ENCODE peak calls at places on chromosome 4, in six cellular contexts. Z, U, K, J, N and S are unnamed samples.

GRCh38 chr4:176404591-176404990 is 84.8 kb downstream of the SPCS3 start:
- DNase-seq in Z (no peak), U (no peak), K (peak; percentile 70), J (peak; percentile 64), N (no peak), S (peak; percentile 86)

GRCh38 chr4:3209551-3210325 is 39.2 kb upstream of the MSANTD1 start:
- DNase-seq in Z (no peak), U (no peak), K (no peak), J (no peak), N (no peak), S (no peak)

GRCh38 chr4:38223801-38224236 is 263.6 kb downstream of the PTTG2 start:
- DNase-seq in Z (no peak), U (no peak), K (no peak), J (no peak), N (no peak), S (no peak)

GRCh38 chr4:70895405-70895804 is 6.8 kb upstream of the MOB1B start:
- DNase-seq in Z (no peak), U (no peak), K (peak; percentile 56), J (no peak), N (no peak), S (no peak)

GRCh38 chr4:171857302-171858005 is 44.2 kb downstream of the GALNTL6 start:
- DNase-seq in Z (no peak), U (no peak), K (peak; percentile 57), J (no peak), N (no peak), S (no peak)

GRCh38 chr4:1720163-1720983 is 750 bp downstream of the TMEM129 start:
- DNase-seq in Z (peak; percentile 51), U (peak; percentile 54), K (peak; percentile 47), J (no peak), N (peak; percentile 74), S (peak; percentile 28)

GRCh38 chr4:6250235-6250983 is 19.2 kb upstream of the WFS1 start:
- DNase-seq in Z (peak; percentile 74), U (peak; percentile 75), K (peak; percentile 32), J (peak; percentile 85), N (peak; percentile 76), S (peak; percentile 59)

GRCh38 chr4:159141193-159141592 is 38.3 kb downstream of the RAPGEF2 start:
- DNase-seq in Z (no peak), U (no peak), K (peak; percentile 74), J (no peak), N (no peak), S (peak; percentile 79)

GRCh38 chr4:150582881-150583286 is 933 bp downstream of the MAB21L2 start:
- DNase-seq in Z (no peak), U (peak; percentile 52), K (peak; percentile 51), J (no peak), N (peak; percentile 48), S (peak; percentile 51)

GRCh38 chr4:112038861-112039260 is 106.4 kb upstream of the FAM241A start:
- DNase-seq in Z (no peak), U (no peak), K (peak; percentile 70), J (peak; percentile 38), N (no peak), S (peak; percentile 4)

GRCh38 chr4:176343286-176343685 is 23.5 kb downstream of the SPCS3 start:
- DNase-seq in Z (no peak), U (no peak), K (no peak), J (no peak), N (no peak), S (no peak)

GRCh38 chr4:25827373-25827772 is 35.4 kb downstream of the SEL1L3 start:
- DNase-seq in Z (no peak), U (no peak), K (no peak), J (no peak), N (no peak), S (no peak)

DNA sequence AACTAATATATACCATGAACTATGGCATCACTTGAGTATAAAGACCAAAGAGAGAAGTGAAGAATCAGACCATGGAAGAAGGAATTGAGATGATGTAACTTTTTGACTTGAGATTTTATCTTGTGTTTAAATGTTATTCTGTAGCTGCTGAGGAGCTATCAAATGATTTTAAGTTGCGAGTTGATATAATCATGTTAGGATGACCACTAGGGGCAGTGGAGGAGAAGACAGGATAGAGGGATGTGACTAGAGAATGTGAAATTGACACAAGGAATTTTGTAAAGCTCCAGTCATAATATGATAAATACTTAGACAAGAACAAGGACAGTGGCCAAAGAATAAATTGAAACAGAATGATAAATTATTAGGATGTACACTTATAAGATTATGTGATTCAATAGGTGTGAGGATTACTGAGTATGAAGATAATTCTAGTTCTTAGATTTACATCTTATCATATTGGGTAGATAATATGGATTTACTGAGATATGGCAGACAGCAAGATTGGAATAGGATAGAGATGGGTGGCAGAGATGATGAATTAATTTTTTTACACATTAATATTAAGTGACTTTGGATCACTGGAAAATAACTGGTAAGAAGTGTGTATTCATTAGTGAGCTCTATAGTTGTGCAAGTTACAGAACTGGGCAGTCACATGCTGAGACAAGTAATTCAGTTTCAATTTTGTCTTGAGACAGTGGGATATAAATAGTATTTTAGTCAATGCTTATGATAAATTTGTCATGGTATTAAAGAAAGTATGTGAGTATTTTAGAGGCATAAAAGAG is 816.0 kb upstream of the PCDH10 start:
- DNase-seq in Z (peak; percentile 8), U (no peak), K (peak; percentile 1), J (peak; percentile 21), N (peak; percentile 8), S (no peak)
- TF ChIP-seq CTCF in Z (no peak), U (peak; percentile 67), K (peak; percentile 24), J (peak; percentile 57), N (peak; percentile 60), S (no peak)

DNA sequence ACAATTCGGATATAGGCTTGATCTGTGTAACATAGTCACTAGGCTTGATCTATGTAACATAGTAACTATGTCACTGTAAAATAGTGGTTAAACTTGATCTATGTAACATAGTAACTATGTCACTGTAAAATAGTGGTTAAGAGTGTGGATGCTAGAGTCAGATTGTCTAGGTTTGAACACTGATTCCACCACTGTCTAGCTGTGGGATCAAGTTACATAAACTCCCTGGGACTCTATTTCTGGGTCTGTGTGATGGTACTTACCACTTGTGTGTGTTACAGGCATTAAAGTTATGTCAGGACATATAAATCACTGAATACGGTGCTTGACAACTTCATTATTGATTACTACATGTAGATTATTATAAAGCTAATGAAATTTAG is 9.6 kb upstream of the CCNG2 start:
- DNase-seq in Z (no peak), U (no peak), K (no peak), J (peak; percentile 15), N (no peak), S (peak; percentile 18)
- H3K9ac ChIP-seq in Z (no peak overlapping the region), U (no peak overlapping the region), K (no peak overlapping the region), J (peak overlapping the region; percentile 56), N (no peak overlapping the region), S (no peak overlapping the region)

GRCh38 chr4:104446431-104446925 is 48.2 kb downstream of the CXXC4 start:
- DNase-seq in Z (no peak), U (no peak), K (no peak), J (no peak), N (no peak), S (no peak)

GRCh38 chr4:104449537-104449936 is 45.2 kb downstream of the CXXC4 start:
- DNase-seq in Z (no peak), U (no peak), K (no peak), J (peak; percentile 11), N (no peak), S (no peak)

GRCh38 chr4:104457308-104457981 is 37.2 kb downstream of the CXXC4 start:
- DNase-seq in Z (no peak), U (no peak), K (no peak), J (no peak), N (no peak), S (no peak)

GRCh38 chr4:104447346-104447745 is 47.3 kb downstream of the CXXC4 start:
- DNase-seq in Z (no peak), U (no peak), K (peak; percentile 11), J (no peak), N (no peak), S (no peak)

DNA sequence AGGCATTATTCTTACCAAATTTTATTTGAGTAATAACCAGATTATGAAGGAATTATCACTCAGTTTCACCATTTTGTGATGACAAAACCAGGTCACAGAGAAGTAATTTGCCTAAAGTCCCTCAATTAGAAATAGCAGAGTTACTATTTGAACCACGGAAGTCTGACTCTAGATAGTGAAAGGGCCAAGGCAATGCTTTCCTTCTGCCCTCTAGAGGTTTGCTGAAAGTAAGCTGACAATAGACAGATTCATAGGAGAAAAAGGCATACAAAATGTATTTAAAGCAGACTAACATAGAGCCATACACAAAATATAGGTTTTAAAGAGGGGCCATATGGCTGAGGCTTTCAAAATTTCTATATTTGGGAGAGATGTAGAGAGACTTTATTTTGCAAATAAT is 43.1 kb downstream of the CXXC4 start:
- DNase-seq in Z (no peak), U (no peak), K (peak; percentile 33), J (no peak), N (peak; percentile 1), S (no peak)
- TF ChIP-seq CTCF in Z (no peak), U (peak; percentile 61), K (peak; percentile 17), J (peak; percentile 43), N (peak; percentile 41), S (no peak)

GRCh38 chr4:156419080-156419638 is 465.5 kb upstream of the CTSO start:
- DNase-seq in Z (no peak), U (no peak), K (no peak), J (no peak), N (no peak), S (no peak)
- H3K9ac ChIP-seq in Z (no peak overlapping the region), U (no peak overlapping the region), K (no peak overlapping the region), J (no peak overlapping the region), N (no peak overlapping the region), S (no peak overlapping the region)